ENCODE peak calls at places on chromosomes 5 and 9, in five cellular contexts. One of them, this sample, is unnamed.

GRCh38 chr9:4739587-4740372 is 1.2 kb downstream of the AK3 start:
- DNase-seq in AG04450: no peak
- DNase-seq in A549: no peak
- DNase-seq in hepatocyte: peak; percentile 30
- DNase-seq in retinal pigment epithelial cell: no peak
- DNase-seq in this sample: no peak

GRCh38 chr5:177364159-177364962 is 6.6 kb downstream of the RGS14 start:
- DNase-seq in A549: no peak
- DNase-seq in retinal pigment epithelial cell: no peak
- DNase-seq in AG04450: no peak
- DNase-seq in hepatocyte: no peak
- DNase-seq in this sample: no peak

GRCh38 chr5:20972419-20972925 is 984.5 kb upstream of the CDH18 start:
- DNase-seq in retinal pigment epithelial cell: no peak
- DNase-seq in hepatocyte: peak; percentile 43
- DNase-seq in AG04450: no peak
- DNase-seq in A549: peak; percentile 69
- DNase-seq in this sample: no peak

GRCh38 chr5:123371575-123372179 is 51.5 kb downstream of the CEP120 start:
- DNase-seq in AG04450: no peak
- DNase-seq in A549: peak; percentile 33
- DNase-seq in retinal pigment epithelial cell: no peak
- DNase-seq in hepatocyte: peak; percentile 30
- DNase-seq in this sample: no peak

GRCh38 chr5:34849253-34849652 is 10.3 kb downstream of the TTC23L start:
- DNase-seq in A549: no peak
- DNase-seq in hepatocyte: no peak
- DNase-seq in retinal pigment epithelial cell: no peak
- DNase-seq in AG04450: no peak
- DNase-seq in this sample: no peak

GRCh38 chr9:109817846-109818472 is 38.0 kb downstream of the PALM2AKAP2 start:
- DNase-seq in AG04450: peak; percentile 97
- DNase-seq in retinal pigment epithelial cell: peak; percentile 89
- DNase-seq in A549: peak; percentile 85
- DNase-seq in hepatocyte: peak; percentile 96
- DNase-seq in this sample: no peak

GRCh38 chr5:177429248-177430045 is 3.0 kb downstream of the GRK6 start:
- DNase-seq in A549: no peak
- DNase-seq in hepatocyte: no peak
- DNase-seq in retinal pigment epithelial cell: no peak
- DNase-seq in AG04450: no peak
- DNase-seq in this sample: peak; percentile 55

GRCh38 chr5:150649108-150649827 is 8.8 kb downstream of the SYNPO start:
- DNase-seq in A549: no peak
- DNase-seq in hepatocyte: no peak
- DNase-seq in AG04450: no peak
- DNase-seq in retinal pigment epithelial cell: no peak
- DNase-seq in this sample: no peak

GRCh38 chr9:37938121-37938906 is 34.4 kb upstream of the SLC25A51 start:
- DNase-seq in AG04450: peak; percentile 41
- DNase-seq in A549: no peak
- DNase-seq in hepatocyte: peak; percentile 56
- DNase-seq in retinal pigment epithelial cell: peak; percentile 92
- DNase-seq in this sample: no peak

GRCh38 chr9:132983814-132984201 is 5.3 kb downstream of the GFI1B start:
- DNase-seq in AG04450: no peak
- DNase-seq in A549: no peak
- DNase-seq in hepatocyte: no peak
- DNase-seq in retinal pigment epithelial cell: no peak
- DNase-seq in this sample: no peak

GRCh38 chr5:140175367-140176027 is 509 bp downstream of the CYSTM1 start:
- DNase-seq in hepatocyte: peak; percentile 87
- DNase-seq in AG04450: no peak
- DNase-seq in retinal pigment epithelial cell: no peak
- DNase-seq in A549: peak; percentile 63
- DNase-seq in this sample: no peak

GRCh38 chr5:115296130-115296997 is at the start of gene CCDC112:
- DNase-seq in A549: peak; percentile 88
- DNase-seq in hepatocyte: peak; percentile 88
- DNase-seq in retinal pigment epithelial cell: peak; percentile 42
- DNase-seq in AG04450: peak; percentile 42
- DNase-seq in this sample: peak; percentile 94

GRCh38 chr9:875119-875962 is 33.8 kb downstream of the DMRT1 start:
- DNase-seq in A549: no peak
- DNase-seq in hepatocyte: no peak
- DNase-seq in AG04450: no peak
- DNase-seq in retinal pigment epithelial cell: no peak
- DNase-seq in this sample: no peak

GRCh38 chr9:81690251-81690851 is 1.0 kb upstream of the TLE1 start:
- DNase-seq in AG04450: no peak
- DNase-seq in hepatocyte: peak; percentile 73
- DNase-seq in A549: peak; percentile 59
- DNase-seq in retinal pigment epithelial cell: no peak
- DNase-seq in this sample: no peak

GRCh38 chr5:132083065-132083678 is 9.6 kb downstream of the CSF2 start:
- DNase-seq in A549: no peak
- DNase-seq in AG04450: no peak
- DNase-seq in retinal pigment epithelial cell: no peak
- DNase-seq in hepatocyte: no peak
- DNase-seq in this sample: no peak

GRCh38 chr5:31911291-31912265 is 262.5 kb downstream of the GOLPH3 start:
- DNase-seq in hepatocyte: no peak
- DNase-seq in AG04450: no peak
- DNase-seq in retinal pigment epithelial cell: no peak
- DNase-seq in A549: no peak
- DNase-seq in this sample: no peak

GRCh38 chr5:41874512-41875060 is 4.4 kb upstream of the OXCT1 start:
- DNase-seq in A549: no peak
- DNase-seq in AG04450: no peak
- DNase-seq in retinal pigment epithelial cell: no peak
- DNase-seq in hepatocyte: no peak
- DNase-seq in this sample: no peak

GRCh38 chr9:117434568-117434967 is 19.7 kb upstream of the ASTN2 start:
- DNase-seq in AG04450: no peak
- DNase-seq in retinal pigment epithelial cell: no peak
- DNase-seq in hepatocyte: no peak
- DNase-seq in A549: no peak
- DNase-seq in this sample: no peak

GRCh38 chr5:115657883-115658233 is 32.0 kb upstream of the TMED7 start:
- DNase-seq in hepatocyte: no peak
- DNase-seq in AG04450: peak; percentile 20
- DNase-seq in A549: peak; percentile 38
- DNase-seq in retinal pigment epithelial cell: peak; percentile 29
- DNase-seq in this sample: no peak

GRCh38 chr5:157870837-157871834 is 12.2 kb upstream of the CLINT1 start:
- DNase-seq in A549: peak; percentile 93
- DNase-seq in AG04450: no peak
- DNase-seq in hepatocyte: peak; percentile 57
- DNase-seq in retinal pigment epithelial cell: no peak
- DNase-seq in this sample: no peak

GRCh38 chr9:78713746-78714405 is 417.0 kb downstream of the PSAT1 start:
- DNase-seq in retinal pigment epithelial cell: peak; percentile 40
- DNase-seq in AG04450: no peak
- DNase-seq in A549: no peak
- DNase-seq in hepatocyte: no peak
- DNase-seq in this sample: no peak

GRCh38 chr5:113817683-113818082 is 304.2 kb downstream of the YTHDC2 start:
- DNase-seq in AG04450: no peak
- DNase-seq in hepatocyte: no peak
- DNase-seq in retinal pigment epithelial cell: no peak
- DNase-seq in A549: no peak
- DNase-seq in this sample: no peak

GRCh38 chr9:134223601-134224122 is 59.3 kb upstream of the RNU6ATAC start:
- DNase-seq in retinal pigment epithelial cell: no peak
- DNase-seq in A549: no peak
- DNase-seq in AG04450: no peak
- DNase-seq in hepatocyte: no peak
- DNase-seq in this sample: peak; percentile 35

GRCh38 chr9:129880654-129881546 is 45.6 kb downstream of the USP20 start:
- DNase-seq in A549: no peak
- DNase-seq in hepatocyte: peak; percentile 2
- DNase-seq in retinal pigment epithelial cell: no peak
- DNase-seq in AG04450: no peak
- DNase-seq in this sample: no peak

GRCh38 chr9:126219717-126220116 is 106.9 kb upstream of the MVB12B start:
- DNase-seq in AG04450: no peak
- DNase-seq in retinal pigment epithelial cell: no peak
- DNase-seq in A549: no peak
- DNase-seq in hepatocyte: no peak
- DNase-seq in this sample: no peak

GRCh38 chr9:70484232-70485130 is 70.0 kb upstream of the KLF9 start:
- DNase-seq in A549: peak; percentile 73
- DNase-seq in hepatocyte: peak; percentile 74
- DNase-seq in retinal pigment epithelial cell: peak; percentile 59
- DNase-seq in AG04450: peak; percentile 43
- DNase-seq in this sample: no peak

GRCh38 chr5:93062548-93062947 is 518.5 kb downstream of the NR2F1-AS1 start:
- DNase-seq in retinal pigment epithelial cell: no peak
- DNase-seq in A549: peak; percentile 23
- DNase-seq in AG04450: no peak
- DNase-seq in hepatocyte: no peak
- DNase-seq in this sample: no peak

GRCh38 chr5:78533356-78533755 is 115.2 kb downstream of the LHFPL2 start:
- DNase-seq in A549: peak; percentile 45
- DNase-seq in retinal pigment epithelial cell: no peak
- DNase-seq in hepatocyte: peak; percentile 43
- DNase-seq in AG04450: no peak
- DNase-seq in this sample: no peak
- TF ChIP-seq CTCF in A549: peak; percentile 41
- TF ChIP-seq CTCF in retinal pigment epithelial cell: peak; percentile 66
- TF ChIP-seq CTCF in hepatocyte: peak; percentile 42
- TF ChIP-seq CTCF in AG04450: peak; percentile 49
- TF ChIP-seq CTCF in this sample: peak; percentile 76

GRCh38 chr5:178839319-178839704 is 20.4 kb upstream of the ZNF354B start:
- DNase-seq in retinal pigment epithelial cell: no peak
- DNase-seq in hepatocyte: peak; percentile 82
- DNase-seq in A549: peak; percentile 20
- DNase-seq in AG04450: no peak
- DNase-seq in this sample: no peak
- TF ChIP-seq CTCF in retinal pigment epithelial cell: no peak
- TF ChIP-seq CTCF in hepatocyte: peak; percentile 71
- TF ChIP-seq CTCF in A549: no peak
- TF ChIP-seq CTCF in AG04450: no peak
- TF ChIP-seq CTCF in this sample: peak; percentile 73

GRCh38 chr9:127614961-127615360 is 2.9 kb downstream of the STXBP1 start:
- DNase-seq in AG04450: no peak
- DNase-seq in hepatocyte: no peak
- DNase-seq in retinal pigment epithelial cell: no peak
- DNase-seq in A549: no peak
- DNase-seq in this sample: no peak

GRCh38 chr9:127612993-127613954 is 1.2 kb downstream of the STXBP1 start:
- DNase-seq in hepatocyte: peak; percentile 59
- DNase-seq in retinal pigment epithelial cell: no peak
- DNase-seq in A549: peak; percentile 56
- DNase-seq in AG04450: no peak
- DNase-seq in this sample: peak; percentile 72

GRCh38 chr9:127608104-127608966 is 3.7 kb upstream of the STXBP1 start:
- DNase-seq in hepatocyte: peak; percentile 92
- DNase-seq in retinal pigment epithelial cell: no peak
- DNase-seq in A549: peak; percentile 83
- DNase-seq in AG04450: no peak
- DNase-seq in this sample: no peak

DNA sequence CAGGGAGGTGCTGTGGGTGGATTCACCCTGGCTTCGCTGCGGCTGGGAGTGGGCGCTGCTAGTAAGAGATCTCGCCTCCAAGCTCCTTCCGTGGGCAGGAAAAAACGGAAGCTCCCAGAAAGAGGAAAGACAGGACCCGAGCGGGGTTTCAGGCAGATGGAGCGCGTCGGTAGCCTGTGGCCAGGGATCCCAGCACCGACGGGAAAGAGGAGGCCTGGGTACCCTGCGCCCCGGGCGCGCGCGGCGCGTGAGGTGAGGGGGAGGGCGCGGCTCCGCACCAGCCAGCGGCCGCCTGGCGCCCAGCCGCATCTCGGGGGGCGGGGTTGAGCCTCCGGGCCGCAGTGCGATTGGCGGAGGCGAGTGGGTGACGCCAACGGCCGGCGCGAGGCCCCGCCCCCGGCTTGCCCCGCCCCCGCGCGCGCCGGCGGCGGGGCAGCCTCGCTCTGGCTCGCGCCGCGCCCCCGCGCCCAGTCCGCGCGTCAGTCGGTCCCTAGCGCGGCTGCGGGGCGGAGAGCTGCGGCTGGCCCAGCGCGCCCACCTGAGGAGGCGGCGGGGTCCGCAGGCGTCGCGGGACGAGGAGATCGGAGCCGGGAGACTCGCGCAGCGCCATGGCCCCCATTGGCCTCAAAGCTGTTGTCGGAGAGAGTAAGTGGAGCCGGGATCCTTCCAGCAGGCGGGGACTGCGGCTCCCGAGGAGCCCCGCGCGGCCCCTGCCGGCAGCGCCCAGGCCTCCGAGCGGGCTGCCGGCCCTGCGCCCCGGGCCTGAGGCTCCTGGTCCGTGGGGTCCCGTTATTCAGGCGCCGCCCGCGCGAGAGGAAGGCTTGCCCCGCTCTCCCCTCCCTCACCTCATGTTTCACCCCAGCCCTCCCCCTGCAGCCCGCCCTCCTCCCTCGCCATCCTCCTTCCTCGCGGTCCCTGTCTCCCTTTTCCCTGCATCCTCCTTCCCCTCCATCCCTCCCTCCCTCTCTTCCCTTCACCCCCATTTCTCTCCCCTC is at the start of gene STXBP1:
- DNase-seq in A549: peak; percentile 81
- DNase-seq in retinal pigment epithelial cell: no peak
- DNase-seq in hepatocyte: peak; percentile 95
- DNase-seq in AG04450: no peak
- DNase-seq in this sample: peak; percentile 92
- TF ChIP-seq CTCF in A549: peak; percentile 10
- TF ChIP-seq CTCF in retinal pigment epithelial cell: no peak
- TF ChIP-seq CTCF in hepatocyte: peak; percentile 13
- TF ChIP-seq CTCF in AG04450: peak; percentile 26
- TF ChIP-seq CTCF in this sample: peak; percentile 68

GRCh38 chr5:168030911-168031310 is 260.5 kb upstream of the WWC1 start:
- DNase-seq in A549: no peak
- DNase-seq in hepatocyte: no peak
- DNase-seq in retinal pigment epithelial cell: no peak
- DNase-seq in AG04450: no peak
- DNase-seq in this sample: no peak
- TF ChIP-seq CTCF in A549: no peak
- TF ChIP-seq CTCF in hepatocyte: no peak
- TF ChIP-seq CTCF in retinal pigment epithelial cell: no peak
- TF ChIP-seq CTCF in AG04450: no peak
- TF ChIP-seq CTCF in this sample: no peak

DNA sequence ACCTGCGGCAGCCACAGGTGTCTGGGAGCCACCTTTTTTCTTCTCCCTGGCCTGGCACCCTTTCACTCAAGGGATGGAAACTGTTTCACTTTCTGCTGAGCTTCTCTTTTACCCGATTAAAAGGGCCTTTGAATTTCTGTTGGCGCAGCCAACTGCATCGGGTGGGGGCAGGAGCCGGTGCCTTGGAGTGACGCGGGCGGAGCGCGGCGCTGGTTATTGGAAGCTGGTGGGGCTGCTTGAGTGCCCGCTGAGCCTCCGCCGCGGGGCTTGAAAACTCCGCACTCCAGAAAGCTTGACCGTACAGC is 52.0 kb upstream of the TJP2 start:
- DNase-seq in retinal pigment epithelial cell: no peak
- DNase-seq in A549: peak; percentile 20
- DNase-seq in AG04450: no peak
- DNase-seq in hepatocyte: peak; percentile 68
- DNase-seq in this sample: no peak
- TF ChIP-seq CTCF in retinal pigment epithelial cell: no peak
- TF ChIP-seq CTCF in A549: no peak
- TF ChIP-seq CTCF in AG04450: peak; percentile 1
- TF ChIP-seq CTCF in hepatocyte: no peak
- TF ChIP-seq CTCF in this sample: peak; percentile 34

GRCh38 chr5:56816546-56817081 is 1.3 kb downstream of the MAP3K1 start:
- DNase-seq in hepatocyte: peak; percentile 66
- DNase-seq in A549: peak; percentile 46
- DNase-seq in AG04450: no peak
- DNase-seq in retinal pigment epithelial cell: no peak
- DNase-seq in this sample: peak; percentile 93
- TF ChIP-seq CTCF in hepatocyte: no peak
- TF ChIP-seq CTCF in A549: no peak
- TF ChIP-seq CTCF in AG04450: no peak
- TF ChIP-seq CTCF in retinal pigment epithelial cell: no peak
- TF ChIP-seq CTCF in this sample: no peak

This sample was measured in chondrocyte.